ENCODE peak calls at places on chromosomes 3 and 15, in five cellular contexts. One of them, this sample, is unnamed.

GRCh38 chr15:37425541-37425940 is 325.2 kb upstream of the MEIS2 start:
- DNase-seq in uterus: no peak
- DNase-seq in GM12865: no peak
- DNase-seq in fibroblast of lung: no peak
- DNase-seq in A549: no peak
- DNase-seq in this sample: peak; percentile 54

GRCh38 chr15:80526556-80527340 is 122.6 kb downstream of the ARNT2 start:
- DNase-seq in uterus: no peak
- DNase-seq in GM12865: no peak
- DNase-seq in fibroblast of lung: peak; percentile 30
- DNase-seq in A549: no peak
- DNase-seq in this sample: peak; percentile 79

GRCh38 chr3:124163689-124164088 is 171.8 kb upstream of the ROPN1 start:
- DNase-seq in uterus: no peak
- DNase-seq in GM12865: no peak
- DNase-seq in fibroblast of lung: no peak
- DNase-seq in A549: peak; percentile 20
- DNase-seq in this sample: no peak

GRCh38 chr3:151544164-151544548 is 83.3 kb upstream of the IGSF10 start:
- DNase-seq in uterus: no peak
- DNase-seq in GM12865: no peak
- DNase-seq in fibroblast of lung: no peak
- DNase-seq in A549: no peak
- DNase-seq in this sample: no peak

GRCh38 chr15:57456559-57456958 is 80.3 kb downstream of the CGNL1 start:
- DNase-seq in uterus: no peak
- DNase-seq in GM12865: no peak
- DNase-seq in fibroblast of lung: no peak
- DNase-seq in A549: no peak
- DNase-seq in this sample: no peak

GRCh38 chr3:109944836-109945235 is 607.5 kb upstream of the DPPA4 start:
- DNase-seq in uterus: no peak
- DNase-seq in GM12865: no peak
- DNase-seq in fibroblast of lung: no peak
- DNase-seq in A549: no peak
- DNase-seq in this sample: no peak

GRCh38 chr3:58784888-58785287 is 118.3 kb upstream of the FAM3D start:
- DNase-seq in uterus: no peak
- DNase-seq in GM12865: no peak
- DNase-seq in fibroblast of lung: no peak
- DNase-seq in A549: no peak
- DNase-seq in this sample: no peak

GRCh38 chr3:172449468-172450149 is 1.4 kb upstream of the GHSR start:
- DNase-seq in uterus: no peak
- DNase-seq in GM12865: no peak
- DNase-seq in fibroblast of lung: peak; percentile 45
- DNase-seq in A549: no peak
- DNase-seq in this sample: peak; percentile 36

GRCh38 chr3:81105761-81106160 is 655.7 kb downstream of the GBE1 start:
- DNase-seq in uterus: no peak
- DNase-seq in GM12865: no peak
- DNase-seq in fibroblast of lung: no peak
- DNase-seq in A549: no peak
- DNase-seq in this sample: peak; percentile 33

GRCh38 chr3:44612678-44613077 is 12.2 kb upstream of the ZNF197 start:
- DNase-seq in uterus: no peak
- DNase-seq in GM12865: no peak
- DNase-seq in fibroblast of lung: no peak
- DNase-seq in A549: no peak
- DNase-seq in this sample: no peak

GRCh38 chr3:50525987-50526386 is 22.6 kb upstream of the CACNA2D2 start:
- DNase-seq in uterus: no peak
- DNase-seq in GM12865: peak; percentile 44
- DNase-seq in fibroblast of lung: peak; percentile 39
- DNase-seq in A549: peak; percentile 19
- DNase-seq in this sample: peak; percentile 36

GRCh38 chr3:87410110-87410509 is 133.7 kb upstream of the POU1F1 start:
- DNase-seq in uterus: no peak
- DNase-seq in GM12865: no peak
- DNase-seq in fibroblast of lung: no peak
- DNase-seq in A549: no peak
- DNase-seq in this sample: peak; percentile 65

GRCh38 chr3:44903314-44903713 is 28.9 kb downstream of the TGM4 start:
- DNase-seq in uterus: no peak
- DNase-seq in GM12865: no peak
- DNase-seq in fibroblast of lung: no peak
- DNase-seq in A549: no peak
- DNase-seq in this sample: no peak

GRCh38 chr3:76866729-76867461 is 173.0 kb upstream of the ROBO2 start:
- DNase-seq in uterus: no peak
- DNase-seq in GM12865: peak; percentile 2
- DNase-seq in fibroblast of lung: no peak
- DNase-seq in A549: no peak
- DNase-seq in this sample: no peak

GRCh38 chr15:89556413-89557262 is 18.6 kb upstream of the TICRR start:
- DNase-seq in uterus: peak; percentile 36
- DNase-seq in GM12865: peak; percentile 73
- DNase-seq in fibroblast of lung: peak; percentile 83
- DNase-seq in A549: peak; percentile 89
- DNase-seq in this sample: peak; percentile 82

GRCh38 chr3:133881987-133882825 is 13.5 kb downstream of the RAB6B start:
- DNase-seq in uterus: no peak
- DNase-seq in GM12865: no peak
- DNase-seq in fibroblast of lung: no peak
- DNase-seq in A549: no peak
- DNase-seq in this sample: no peak

GRCh38 chr3:17974206-17974841 is 231.9 kb upstream of the TBC1D5 start:
- DNase-seq in uterus: no peak
- DNase-seq in GM12865: no peak
- DNase-seq in fibroblast of lung: peak; percentile 4
- DNase-seq in A549: no peak
- DNase-seq in this sample: peak; percentile 14

GRCh38 chr15:85503151-85503797 is 122.9 kb downstream of the AKAP13 start:
- DNase-seq in uterus: no peak
- DNase-seq in GM12865: no peak
- DNase-seq in fibroblast of lung: no peak
- DNase-seq in A549: no peak
- DNase-seq in this sample: no peak

GRCh38 chr3:50241163-50241562 is 5.2 kb downstream of the GNAI2 start:
- DNase-seq in uterus: no peak
- DNase-seq in GM12865: no peak
- DNase-seq in fibroblast of lung: no peak
- DNase-seq in A549: no peak
- DNase-seq in this sample: no peak

GRCh38 chr3:33103034-33103433 is 6.1 kb upstream of the GLB1 start:
- DNase-seq in uterus: no peak
- DNase-seq in GM12865: no peak
- DNase-seq in fibroblast of lung: no peak
- DNase-seq in A549: no peak
- DNase-seq in this sample: no peak

GRCh38 chr3:149895807-149896206 is 74.9 kb downstream of the PFN2 start:
- DNase-seq in uterus: no peak
- DNase-seq in GM12865: no peak
- DNase-seq in fibroblast of lung: no peak
- DNase-seq in A549: no peak
- DNase-seq in this sample: no peak

GRCh38 chr3:71447197-71447596 is 136.3 kb downstream of the FOXP1 start:
- DNase-seq in uterus: no peak
- DNase-seq in GM12865: no peak
- DNase-seq in fibroblast of lung: no peak
- DNase-seq in A549: no peak
- DNase-seq in this sample: no peak

GRCh38 chr15:66912001-66912400 is 153.4 kb upstream of the SMAD3 start:
- DNase-seq in uterus: no peak
- DNase-seq in GM12865: peak; percentile 13
- DNase-seq in fibroblast of lung: no peak
- DNase-seq in A549: no peak
- DNase-seq in this sample: no peak

GRCh38 chr15:56967336-56967735 is 48.9 kb downstream of the TCF12 start:
- DNase-seq in uterus: no peak
- DNase-seq in GM12865: no peak
- DNase-seq in fibroblast of lung: no peak
- DNase-seq in A549: no peak
- DNase-seq in this sample: no peak

GRCh38 chr15:83064859-83065258 is 2.2 kb downstream of the BTBD1 start:
- DNase-seq in uterus: no peak
- DNase-seq in GM12865: no peak
- DNase-seq in fibroblast of lung: no peak
- DNase-seq in A549: no peak
- DNase-seq in this sample: no peak

GRCh38 chr15:101211897-101212296 is 40.0 kb downstream of the CHSY1 start:
- DNase-seq in uterus: no peak
- DNase-seq in GM12865: no peak
- DNase-seq in fibroblast of lung: no peak
- DNase-seq in A549: no peak
- DNase-seq in this sample: no peak

GRCh38 chr15:62509395-62509973 is 344.4 kb upstream of the C2CD4B start:
- DNase-seq in uterus: no peak
- DNase-seq in GM12865: no peak
- DNase-seq in fibroblast of lung: no peak
- DNase-seq in A549: no peak
- DNase-seq in this sample: no peak

DNA sequence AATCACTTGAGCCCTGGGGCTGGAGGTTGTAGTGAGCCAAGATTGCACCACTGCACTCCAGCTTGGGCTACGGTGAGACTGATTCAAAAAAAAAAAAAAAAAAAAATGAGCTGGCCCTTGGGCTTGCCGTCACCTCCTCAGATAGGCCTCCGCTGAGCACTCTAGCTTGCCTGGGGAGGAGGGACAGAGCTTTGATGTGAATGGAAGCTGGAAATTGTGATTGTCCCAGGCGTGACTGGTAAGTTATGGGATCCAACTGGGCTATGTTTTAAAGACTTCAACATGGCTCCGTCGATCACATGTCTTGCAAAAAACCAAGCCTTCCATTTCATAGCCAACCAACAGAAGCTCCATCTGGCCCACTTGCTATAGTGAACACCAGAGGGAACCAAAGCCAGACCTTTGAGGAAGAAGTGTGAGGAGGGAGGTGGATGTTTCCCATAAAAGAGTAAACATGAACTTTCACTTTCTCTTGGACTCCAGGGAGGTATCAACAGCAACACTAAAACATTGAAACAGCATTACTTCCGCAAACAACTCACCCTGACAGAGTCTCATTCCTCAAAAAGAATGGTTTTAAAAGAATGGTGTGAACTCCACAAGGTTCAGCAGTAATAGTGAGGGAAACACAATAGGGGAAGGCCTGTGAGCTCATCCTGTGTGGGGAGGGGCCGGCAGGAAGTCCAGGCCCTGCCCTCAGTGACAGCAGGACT is 59.3 kb upstream of the IL12A start:
- DNase-seq in uterus: no peak
- DNase-seq in GM12865: peak; percentile 63
- DNase-seq in fibroblast of lung: peak; percentile 85
- DNase-seq in A549: peak; percentile 66
- DNase-seq in this sample: peak; percentile 90
- TF ChIP-seq CTCF in uterus: no peak
- TF ChIP-seq CTCF in GM12865: no peak
- TF ChIP-seq CTCF in fibroblast of lung: peak; percentile 61
- TF ChIP-seq CTCF in A549: peak; percentile 17
- TF ChIP-seq CTCF in this sample: peak; percentile 64

GRCh38 chr15:33699691-33700447 is 268.4 kb upstream of the CHRM5 start:
- DNase-seq in uterus: no peak
- DNase-seq in GM12865: peak; percentile 3
- DNase-seq in fibroblast of lung: peak; percentile 19
- DNase-seq in A549: peak; percentile 53
- DNase-seq in this sample: no peak
- TF ChIP-seq CTCF in uterus: no peak
- TF ChIP-seq CTCF in GM12865: no peak
- TF ChIP-seq CTCF in fibroblast of lung: peak; percentile 30
- TF ChIP-seq CTCF in A549: no peak
- TF ChIP-seq CTCF in this sample: peak; percentile 37

DNA sequence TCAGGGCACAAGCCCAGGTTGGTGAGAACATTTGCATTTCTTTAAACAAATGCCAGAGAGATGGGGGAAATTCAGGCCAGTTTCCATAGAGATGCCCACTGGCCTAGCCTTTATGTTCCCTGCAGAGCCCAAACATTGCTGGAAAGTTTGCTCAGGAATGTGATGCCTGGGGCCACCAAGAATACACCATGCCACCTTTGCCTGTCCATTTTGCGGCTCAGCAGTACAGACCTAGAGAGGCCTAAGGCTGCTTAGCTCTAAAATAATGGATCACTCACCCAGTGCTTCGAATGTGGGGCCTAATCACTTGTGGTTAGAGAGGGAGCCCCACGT is 210.0 kb downstream of the RPLP1 start:
- DNase-seq in uterus: no peak
- DNase-seq in GM12865: no peak
- DNase-seq in fibroblast of lung: no peak
- DNase-seq in A549: no peak
- DNase-seq in this sample: no peak
- TF ChIP-seq CTCF in uterus: no peak
- TF ChIP-seq CTCF in GM12865: no peak
- TF ChIP-seq CTCF in fibroblast of lung: no peak
- TF ChIP-seq CTCF in A549: no peak
- TF ChIP-seq CTCF in this sample: no peak

GRCh38 chr3:120418446-120418845 is 32.3 kb downstream of the FSTL1 start:
- DNase-seq in uterus: no peak
- DNase-seq in GM12865: no peak
- DNase-seq in fibroblast of lung: no peak
- DNase-seq in A549: no peak
- DNase-seq in this sample: no peak

GRCh38 chr3:120416868-120417267 is 33.9 kb downstream of the FSTL1 start:
- DNase-seq in uterus: no peak
- DNase-seq in GM12865: no peak
- DNase-seq in fibroblast of lung: no peak
- DNase-seq in A549: no peak
- DNase-seq in this sample: no peak

GRCh38 chr3:120418866-120419490 is 31.8 kb downstream of the FSTL1 start:
- DNase-seq in uterus: no peak
- DNase-seq in GM12865: peak; percentile 69
- DNase-seq in fibroblast of lung: no peak
- DNase-seq in A549: peak; percentile 73
- DNase-seq in this sample: no peak

GRCh38 chr3:120415756-120416155 is 35.0 kb downstream of the FSTL1 start:
- DNase-seq in uterus: no peak
- DNase-seq in GM12865: no peak
- DNase-seq in fibroblast of lung: no peak
- DNase-seq in A549: no peak
- DNase-seq in this sample: no peak

DNA sequence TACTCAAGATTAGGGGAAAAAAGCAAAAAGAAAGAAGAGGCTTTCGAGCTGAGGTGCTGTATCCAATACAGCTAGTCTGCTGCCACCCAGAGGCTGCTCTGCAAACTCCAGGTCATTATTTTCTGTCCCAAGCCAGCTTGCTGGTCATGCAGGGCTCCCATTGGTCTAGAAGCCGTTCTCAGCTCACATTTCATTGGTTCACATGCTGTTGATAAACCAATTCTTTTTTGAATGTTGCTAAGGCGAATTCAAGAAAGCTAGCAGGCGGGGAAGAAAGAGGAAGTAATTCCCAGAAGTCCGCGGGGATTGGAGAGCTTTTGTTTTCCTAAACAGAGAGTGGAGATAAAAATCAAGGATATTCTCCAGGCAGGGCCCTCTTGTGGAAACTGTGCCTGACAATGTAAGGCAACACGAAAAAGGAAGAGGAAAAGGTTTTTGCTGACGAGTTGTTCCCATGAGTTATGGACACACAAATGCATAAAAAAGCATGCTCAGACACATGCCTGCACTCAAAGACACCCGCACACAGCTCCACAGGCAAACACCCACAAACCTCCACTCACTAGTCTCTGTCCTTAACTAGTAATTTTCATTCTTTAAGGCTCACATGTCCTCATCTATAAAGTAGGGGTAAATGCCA is 33.4 kb downstream of the FSTL1 start:
- DNase-seq in uterus: peak; percentile 94
- DNase-seq in GM12865: peak; percentile 96
- DNase-seq in fibroblast of lung: peak; percentile 99
- DNase-seq in A549: peak; percentile 97
- DNase-seq in this sample: peak; percentile 99
- TF ChIP-seq CTCF in uterus: peak; percentile 90
- TF ChIP-seq CTCF in GM12865: peak; percentile 81
- TF ChIP-seq CTCF in fibroblast of lung: peak; percentile 82
- TF ChIP-seq CTCF in A549: peak; percentile 95
- TF ChIP-seq CTCF in this sample: peak; percentile 80

This sample was measured in astrocyte of the spinal cord.